ENCODE peak calls at places on chromosomes 4 and X, in nine cellular contexts. K, M, Q, Z, I, F, X, O and H are unnamed samples.

GRCh38 chr4:41203169-41203568 is 11.2 kb downstream of the APBB2 start:
- DNase-seq in Z (no peak), O (no peak), X (no peak), F (no peak), M (no peak), K (no peak), I (no peak), Q (no peak), H (no peak)

GRCh38 chr4:6198278-6198677 is 2.1 kb downstream of the JAKMIP1 start:
- DNase-seq in F (no peak), Q (no peak), X (no peak), M (no peak), I (no peak), K (no peak), O (no peak), Z (no peak), H (no peak)

GRCh38 chrX:20362268-20363002 is 95.7 kb upstream of the RPS6KA3 start:
- DNase-seq in M (no peak), O (no peak), X (peak), Q (peak), Z (no peak), K (no peak), F (no peak), I (peak), H (no peak)

GRCh38 chr4:112411781-112412281 is 104.1 kb downstream of the NEUROG2 start:
- DNase-seq in Z (no peak), I (no peak), O (no peak), M (no peak), F (peak), X (no peak), K (no peak), Q (no peak), H (no peak)

GRCh38 chr4:15262396-15262795 is 165.4 kb upstream of the C1QTNF7 start:
- DNase-seq in Q (no peak), I (no peak), M (no peak), O (no peak), K (no peak), Z (no peak), F (no peak), X (no peak), H (no peak)

GRCh38 chr4:1793496-1793840 is 375 bp downstream of the FGFR3 start:
- DNase-seq in I (peak), K (no peak), M (no peak), X (peak), Z (no peak), O (no peak), Q (no peak), F (no peak), H (no peak)

GRCh38 chr4:548976-549375 is 27.1 kb downstream of the TMEM271 start:
- DNase-seq in K (no peak), O (no peak), M (no peak), F (no peak), Q (no peak), Z (no peak), I (no peak), X (no peak), H (no peak)

GRCh38 chrX:87900320-87900908 is 382.8 kb downstream of the KLHL4 start:
- DNase-seq in O (no peak), X (peak), F (no peak), I (no peak), Q (no peak), K (no peak), Z (no peak), M (no peak), H (no peak)

GRCh38 chrX:138763761-138764160 is 52.2 kb upstream of the FGF13 start:
- DNase-seq in X (no peak), I (no peak), M (no peak), O (no peak), K (no peak), F (no peak), Q (peak), Z (no peak), H (no peak)

GRCh38 chrX:68824152-68824433 is 4.7 kb upstream of the EFNB1 start:
- DNase-seq in F (no peak), X (no peak), K (no peak), Z (peak), Q (no peak), O (no peak), I (no peak), M (no peak), H (no peak)

GRCh38 chr4:137310593-137311490 is 221.5 kb downstream of the PCDH18 start:
- DNase-seq in O (no peak), Z (no peak), M (no peak), I (peak), K (no peak), F (no peak), Q (no peak), X (peak), H (no peak)

GRCh38 chr4:152679414-152680281 is at the start of gene TMEM154:
- DNase-seq in Q (peak), M (no peak), X (peak), O (peak), K (peak), I (peak), F (peak), Z (peak), H (peak)

GRCh38 chrX:43860646-43861370 is 21.4 kb downstream of the MAOB start:
- DNase-seq in X (no peak), O (no peak), Z (no peak), K (no peak), Q (peak), M (no peak), F (no peak), I (no peak), H (no peak)

GRCh38 chr4:83535945-83536648 is at the start of gene GPAT3:
- DNase-seq in M (peak), F (peak), Q (peak), I (peak), O (peak), Z (peak), K (peak), X (peak), H (no peak)

GRCh38 chr4:8571702-8572685 is 8.2 kb upstream of the GPR78 start:
- DNase-seq in M (no peak), Q (no peak), F (no peak), K (no peak), X (no peak), Z (no peak), O (no peak), I (no peak), H (no peak)

GRCh38 chrX:16739574-16739973 is 20.2 kb downstream of the SYAP1 start:
- DNase-seq in Q (no peak), F (no peak), O (no peak), X (no peak), M (no peak), K (no peak), Z (no peak), I (no peak), H (no peak)

GRCh38 chr4:15003441-15003890 is 1.2 kb downstream of the CPEB2 start:
- DNase-seq in K (peak), O (peak), Z (no peak), I (peak), M (no peak), Q (peak), X (peak), F (no peak), H (no peak)

GRCh38 chr4:178068136-178068535 is 625.9 kb upstream of the AGA start:
- DNase-seq in Z (no peak), K (no peak), Q (no peak), F (no peak), O (no peak), M (no peak), X (no peak), I (no peak), H (no peak)

GRCh38 chr4:107799634-107800033 is 25.1 kb upstream of the SGMS2 start:
- DNase-seq in O (no peak), M (no peak), Q (no peak), K (no peak), I (no peak), X (no peak), Z (no peak), F (no peak), H (no peak)

GRCh38 chr4:24753519-24753918 is 41.9 kb upstream of the SOD3 start:
- DNase-seq in Q (no peak), X (no peak), F (no peak), M (no peak), O (no peak), Z (no peak), I (peak), K (no peak), H (no peak)

GRCh38 chr4:115325836-115326235 is 212.4 kb upstream of the NDST4 start:
- DNase-seq in O (peak), F (no peak), X (peak), M (no peak), K (no peak), I (no peak), Q (no peak), Z (no peak), H (no peak)

GRCh38 chrX:44927398-44927797 is 54.4 kb downstream of the KDM6A start:
- DNase-seq in K (no peak), O (no peak), Q (no peak), I (no peak), Z (no peak), F (no peak), M (no peak), X (no peak), H (no peak)

GRCh38 chr4:110641218-110641617 is 18.3 kb upstream of the PITX2 start:
- DNase-seq in M (no peak), K (no peak), I (no peak), Z (no peak), X (no peak), O (no peak), Q (no peak), F (no peak), H (no peak)

GRCh38 chrX:70141373-70141772 is 8.1 kb downstream of the IGBP1 start:
- DNase-seq in M (no peak), F (no peak), Z (no peak), I (no peak), X (no peak), O (no peak), K (no peak), Q (no peak), H (no peak)

GRCh38 chr4:66376921-66377320 is 706.6 kb upstream of the EPHA5 start:
- DNase-seq in M (no peak), X (no peak), I (no peak), K (no peak), F (no peak), Q (no peak), Z (no peak), O (no peak), H (no peak)

GRCh38 chr4:11079171-11079570 is 349.5 kb downstream of the HS3ST1 start:
- DNase-seq in O (no peak), K (no peak), Q (no peak), Z (no peak), I (no peak), M (no peak), F (no peak), X (no peak), H (no peak)

GRCh38 chr4:165369522-165369921 is 9.3 kb upstream of the CPE start:
- DNase-seq in K (no peak), F (no peak), M (no peak), O (no peak), Z (no peak), X (no peak), Q (no peak), I (no peak), H (no peak)

GRCh38 chr4:156598138-156598681 is 373.4 kb downstream of the PDGFC start:
- DNase-seq in Q (no peak), K (no peak), X (no peak), M (no peak), I (no peak), Z (no peak), F (no peak), O (no peak), H (no peak)

GRCh38 chrX:129678176-129678880 is 23.6 kb upstream of the APLN start:
- DNase-seq in F (peak), K (peak), X (peak), Q (peak), Z (peak), M (no peak), O (no peak), I (peak), H (peak)

GRCh38 chr4:60805500-60806313 is 394.4 kb upstream of the ADGRL3 start:
- DNase-seq in F (peak), I (peak), M (no peak), O (no peak), K (no peak), Z (no peak), X (peak), Q (peak), H (peak)

GRCh38 chr4:80709082-80709869 is 321.2 kb upstream of the BMP3 start:
- DNase-seq in X (no peak), F (no peak), I (no peak), Q (no peak), Z (no peak), M (no peak), O (no peak), K (no peak), H (no peak)

GRCh38 chr4:69718376-69719293 is 41.8 kb downstream of the SULT1B1 start:
- DNase-seq in Q (no peak), K (no peak), Z (no peak), X (no peak), F (no peak), O (no peak), M (no peak), I (no peak), H (no peak)

GRCh38 chr4:138677651-138678202 is 337.9 kb upstream of the NOCT start:
- DNase-seq in K (no peak), F (no peak), O (no peak), Q (no peak), M (no peak), X (peak), I (no peak), Z (no peak), H (no peak)

GRCh38 chr4:163556169-163556568 is 61.7 kb downstream of the TMA16 start:
- DNase-seq in I (no peak), O (no peak), Z (no peak), Q (no peak), X (peak), M (no peak), K (peak), F (peak), H (peak)

GRCh38 chrX:109732780-109733657 is at the start of gene ACSL4:
- DNase-seq in Q (peak), X (peak), Z (peak), F (peak), O (peak), K (peak), M (peak), I (peak), H (peak)